ENCODE peak calls at places on chromosomes 4 and X, in five cellular contexts. One of them, this sample, is unnamed.

GRCh38 chrX:109793191-109793590 is 60.1 kb upstream of the ACSL4 start:
- DNase-seq in GM12878: no peak
- DNase-seq in NT2/D1: no peak
- DNase-seq in H1: no peak
- DNase-seq in HepG2: no peak
- DNase-seq in this sample: no peak

GRCh38 chr4:532588-533317 is 33.7 kb downstream of the PIGG start:
- DNase-seq in GM12878: no peak
- DNase-seq in NT2/D1: peak; percentile 13
- DNase-seq in H1: peak; percentile 51
- DNase-seq in HepG2: no peak
- DNase-seq in this sample: peak; percentile 52

GRCh38 chr4:38574559-38575333 is 89.3 kb upstream of the KLF3 start:
- DNase-seq in GM12878: no peak
- DNase-seq in NT2/D1: no peak
- DNase-seq in H1: no peak
- DNase-seq in HepG2: no peak
- DNase-seq in this sample: no peak

GRCh38 chr4:151806511-151806927 is 45.7 kb upstream of the GATB start:
- DNase-seq in GM12878: no peak
- DNase-seq in NT2/D1: no peak
- DNase-seq in H1: no peak
- DNase-seq in HepG2: no peak
- DNase-seq in this sample: no peak

GRCh38 chr4:184153781-184154542 is 63.7 kb downstream of the ENPP6 start:
- DNase-seq in GM12878: no peak
- DNase-seq in NT2/D1: no peak
- DNase-seq in H1: no peak
- DNase-seq in HepG2: no peak
- DNase-seq in this sample: no peak

GRCh38 chr4:183342541-183343533 is 20.6 kb upstream of the CLDN24 start:
- DNase-seq in GM12878: no peak
- DNase-seq in NT2/D1: no peak
- DNase-seq in H1: no peak
- DNase-seq in HepG2: no peak
- DNase-seq in this sample: no peak

GRCh38 chr4:11106190-11106589 is 322.5 kb downstream of the HS3ST1 start:
- DNase-seq in GM12878: no peak
- DNase-seq in NT2/D1: no peak
- DNase-seq in H1: no peak
- DNase-seq in HepG2: no peak
- DNase-seq in this sample: no peak

GRCh38 chrX:115452256-115452655 is 108.7 kb upstream of the PLS3 start:
- DNase-seq in GM12878: no peak
- DNase-seq in NT2/D1: no peak
- DNase-seq in H1: no peak
- DNase-seq in HepG2: no peak
- DNase-seq in this sample: no peak

GRCh38 chr4:15320116-15320515 is 107.7 kb upstream of the C1QTNF7 start:
- DNase-seq in GM12878: no peak
- DNase-seq in NT2/D1: peak; percentile 9
- DNase-seq in H1: no peak
- DNase-seq in HepG2: no peak
- DNase-seq in this sample: no peak
- TF ChIP-seq SUZ12 in GM12878: no peak
- TF ChIP-seq SUZ12 in NT2/D1: no peak
- TF ChIP-seq SUZ12 in H1: no peak
- TF ChIP-seq SUZ12 in HepG2: no peak
- TF ChIP-seq SUZ12 in this sample: no peak

DNA sequence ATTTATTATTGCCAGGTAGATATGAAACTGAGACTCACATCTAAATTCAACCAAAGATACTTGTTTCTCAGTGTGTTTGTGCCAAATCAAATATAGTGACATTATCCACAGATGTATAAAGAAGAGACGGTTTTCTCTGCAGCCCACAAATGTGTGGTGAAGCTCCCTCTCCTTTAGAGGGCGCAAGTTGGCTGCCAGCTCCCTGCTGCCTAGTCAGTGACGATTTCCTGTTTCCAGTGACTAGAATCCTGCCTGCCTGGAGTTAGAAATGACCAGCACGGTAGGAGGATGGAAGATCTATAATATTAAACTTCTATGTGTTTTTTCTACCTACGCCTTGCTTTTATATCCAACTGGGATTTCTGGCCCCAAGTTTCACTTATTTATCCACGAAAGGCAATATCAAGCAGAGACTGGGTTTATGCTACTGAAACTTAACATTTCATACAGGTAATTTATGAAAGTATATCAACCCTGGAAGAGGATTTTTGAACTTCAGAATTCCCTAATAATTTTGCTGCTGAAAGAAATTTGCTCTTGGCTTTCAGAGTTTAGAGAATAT is 1793.7 kb upstream of the TENM3 start:
- DNase-seq in GM12878: no peak
- DNase-seq in NT2/D1: peak; percentile 28
- DNase-seq in H1: no peak
- DNase-seq in HepG2: peak; percentile 46
- DNase-seq in this sample: peak; percentile 79
- TF ChIP-seq SUZ12 in GM12878: no peak
- TF ChIP-seq SUZ12 in NT2/D1: no peak
- TF ChIP-seq SUZ12 in H1: no peak
- TF ChIP-seq SUZ12 in HepG2: no peak
- TF ChIP-seq SUZ12 in this sample: no peak

DNA sequence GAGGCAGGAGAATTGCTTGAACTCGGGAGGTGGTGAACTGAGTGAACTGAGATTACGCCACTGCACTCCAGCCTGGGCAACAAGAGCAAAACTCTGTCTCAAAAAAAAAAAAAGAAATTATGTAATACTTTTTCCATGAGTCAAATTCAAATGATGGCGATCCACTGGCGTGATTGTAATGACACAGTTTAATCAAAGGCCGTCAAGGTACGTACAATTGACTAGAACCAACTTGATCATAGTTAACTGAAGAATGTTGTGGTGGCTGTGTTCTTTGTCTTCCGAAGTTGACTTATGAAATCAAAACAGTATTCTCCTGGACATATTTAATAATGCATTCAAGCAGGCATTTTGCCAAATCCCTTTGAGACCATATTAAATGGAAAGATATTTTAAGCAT is 318.6 kb upstream of the FAT1 start:
- DNase-seq in GM12878: no peak
- DNase-seq in NT2/D1: no peak
- DNase-seq in H1: no peak
- DNase-seq in HepG2: no peak
- DNase-seq in this sample: no peak
- TF ChIP-seq SUZ12 in GM12878: no peak
- TF ChIP-seq SUZ12 in NT2/D1: no peak
- TF ChIP-seq SUZ12 in H1: no peak
- TF ChIP-seq SUZ12 in HepG2: no peak
- TF ChIP-seq SUZ12 in this sample: no peak

DNA sequence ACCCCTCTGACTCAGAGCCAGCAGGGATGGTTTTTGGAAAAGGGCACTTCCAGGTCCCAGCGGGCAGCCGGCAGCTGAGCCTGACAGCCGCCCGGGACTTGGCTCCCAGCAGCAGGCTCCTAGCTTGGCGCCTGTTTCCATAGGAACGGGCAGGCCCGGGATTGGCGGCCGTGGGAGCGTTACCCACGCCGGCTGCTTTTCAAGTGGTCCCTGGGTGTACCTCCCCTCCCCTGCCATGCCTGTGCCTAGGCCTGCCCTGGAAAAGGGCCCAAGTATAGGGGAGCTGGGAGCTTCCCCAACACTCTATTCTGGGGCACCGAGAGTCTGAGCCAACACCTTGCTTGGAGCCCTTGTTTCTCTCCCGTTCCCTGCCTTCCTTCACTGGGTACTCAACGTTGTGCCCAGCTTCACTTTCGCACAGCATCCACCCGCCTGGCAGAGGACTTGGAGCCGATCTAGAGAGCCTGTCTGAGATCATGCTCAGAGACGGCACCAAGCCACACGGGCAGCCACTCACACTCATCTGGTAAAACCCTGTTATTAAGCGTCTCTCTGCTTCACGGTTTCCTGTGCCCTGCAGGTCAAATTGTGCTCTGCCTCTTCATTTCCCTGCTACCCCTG is 521.6 kb downstream of the BCOR start:
- DNase-seq in GM12878: no peak
- DNase-seq in NT2/D1: no peak
- DNase-seq in H1: peak; percentile 43
- DNase-seq in HepG2: no peak
- DNase-seq in this sample: no peak
- TF ChIP-seq SUZ12 in GM12878: no peak
- TF ChIP-seq SUZ12 in NT2/D1: no peak
- TF ChIP-seq SUZ12 in H1: no peak
- TF ChIP-seq SUZ12 in HepG2: no peak
- TF ChIP-seq SUZ12 in this sample: no peak

DNA sequence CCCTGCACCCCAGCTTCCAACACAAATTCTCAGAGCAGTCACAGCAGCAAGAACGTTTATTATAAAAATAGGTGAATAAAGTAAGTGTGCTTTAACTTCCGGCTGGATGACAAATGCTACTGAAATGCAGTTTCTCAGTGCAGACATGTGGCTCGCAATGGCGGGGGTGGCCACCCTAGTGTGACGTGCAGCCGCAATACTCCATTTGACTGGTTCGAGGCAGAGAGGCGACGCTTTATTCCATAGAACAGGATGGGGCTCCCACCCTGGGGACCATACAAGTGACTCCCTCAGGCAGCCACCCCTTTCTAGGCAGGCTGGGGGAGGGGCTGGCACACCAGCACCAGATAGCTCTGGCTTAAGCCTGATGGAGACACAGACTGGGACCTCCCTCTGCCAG is 14.5 kb downstream of the TNIP2 start:
- DNase-seq in GM12878: no peak
- DNase-seq in NT2/D1: no peak
- DNase-seq in H1: no peak
- DNase-seq in HepG2: no peak
- DNase-seq in this sample: no peak
- TF ChIP-seq SUZ12 in GM12878: no peak
- TF ChIP-seq SUZ12 in NT2/D1: no peak
- TF ChIP-seq SUZ12 in H1: no peak
- TF ChIP-seq SUZ12 in HepG2: no peak
- TF ChIP-seq SUZ12 in this sample: no peak

DNA sequence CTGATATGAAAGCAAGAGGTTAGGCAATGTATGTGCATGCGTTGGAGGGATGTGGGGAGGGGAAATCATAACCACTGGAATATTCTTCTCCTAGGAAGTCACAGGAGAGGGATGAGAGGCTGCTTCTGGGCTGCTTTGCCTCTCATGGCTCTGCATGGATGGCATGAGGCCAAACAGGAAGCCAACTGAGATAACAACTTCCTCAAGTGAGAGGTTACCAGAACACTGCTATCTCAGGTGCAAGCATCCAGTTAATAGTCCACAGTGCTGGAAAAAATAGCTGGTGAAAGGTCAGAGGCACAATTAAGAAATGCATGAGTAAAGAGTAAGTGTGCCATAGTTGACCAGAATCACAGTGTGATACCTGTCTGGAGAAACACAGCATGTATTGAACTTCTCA is 113.3 kb downstream of the ELOVL6 start:
- DNase-seq in GM12878: no peak
- DNase-seq in NT2/D1: no peak
- DNase-seq in H1: no peak
- DNase-seq in HepG2: peak; percentile 7
- DNase-seq in this sample: no peak
- TF ChIP-seq SUZ12 in GM12878: no peak
- TF ChIP-seq SUZ12 in NT2/D1: no peak
- TF ChIP-seq SUZ12 in H1: no peak
- TF ChIP-seq SUZ12 in HepG2: no peak
- TF ChIP-seq SUZ12 in this sample: no peak

GRCh38 chr4:13944095-13944501 is 316.6 kb upstream of the BOD1L1 start:
- DNase-seq in GM12878: no peak
- DNase-seq in NT2/D1: no peak
- DNase-seq in H1: no peak
- DNase-seq in HepG2: no peak
- DNase-seq in this sample: no peak
- TF ChIP-seq SUZ12 in GM12878: no peak
- TF ChIP-seq SUZ12 in NT2/D1: no peak
- TF ChIP-seq SUZ12 in H1: no peak
- TF ChIP-seq SUZ12 in HepG2: no peak
- TF ChIP-seq SUZ12 in this sample: no peak

DNA sequence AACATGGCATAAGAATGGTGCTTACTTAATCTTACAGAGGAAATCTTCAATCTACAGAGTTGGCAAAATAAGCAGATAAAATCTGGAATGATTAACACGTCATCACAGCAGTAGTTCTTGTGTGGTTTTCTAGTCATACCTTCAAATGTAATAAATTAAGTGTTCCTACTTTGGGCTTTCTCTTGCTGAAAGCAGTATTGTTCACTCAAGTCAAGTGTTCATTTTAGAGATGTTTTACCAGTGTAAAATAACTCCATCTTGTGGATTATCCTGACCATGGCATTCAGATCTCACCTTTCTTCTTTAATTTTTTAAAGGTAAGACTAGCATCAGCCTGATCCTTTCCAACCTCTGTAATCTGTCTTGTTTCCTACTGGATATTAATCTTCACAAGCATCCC is 72.9 kb downstream of the ADAMTS3 start:
- DNase-seq in GM12878: no peak
- DNase-seq in NT2/D1: no peak
- DNase-seq in H1: no peak
- DNase-seq in HepG2: no peak
- DNase-seq in this sample: no peak
- TF ChIP-seq SUZ12 in GM12878: no peak
- TF ChIP-seq SUZ12 in NT2/D1: no peak
- TF ChIP-seq SUZ12 in H1: no peak
- TF ChIP-seq SUZ12 in HepG2: no peak
- TF ChIP-seq SUZ12 in this sample: no peak

DNA sequence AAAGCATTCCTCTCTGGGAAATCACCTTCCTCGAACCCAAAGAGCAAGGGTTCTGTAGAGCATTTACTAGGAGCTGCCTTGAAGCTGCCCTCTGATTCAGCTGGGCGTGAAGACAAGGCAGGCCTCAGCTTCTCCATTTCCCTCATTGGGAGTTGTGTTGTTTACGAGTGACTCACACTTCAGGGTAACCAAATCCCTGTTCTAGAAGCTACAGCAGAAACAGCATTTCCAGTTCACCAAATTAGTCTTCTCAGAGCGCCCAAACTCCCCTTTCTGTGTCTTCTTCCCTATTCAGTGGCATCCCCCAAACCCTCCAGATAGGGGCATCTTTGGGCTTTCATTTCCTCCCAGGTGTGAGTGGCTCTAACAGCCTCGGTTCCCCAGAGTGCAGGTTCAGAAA is 858 bp upstream of the XPNPEP2 start:
- DNase-seq in GM12878: no peak
- DNase-seq in NT2/D1: no peak
- DNase-seq in H1: no peak
- DNase-seq in HepG2: no peak
- DNase-seq in this sample: no peak
- TF ChIP-seq SUZ12 in GM12878: no peak
- TF ChIP-seq SUZ12 in NT2/D1: no peak
- TF ChIP-seq SUZ12 in H1: no peak
- TF ChIP-seq SUZ12 in HepG2: no peak
- TF ChIP-seq SUZ12 in this sample: no peak